ENCODE peak calls at places on chromosomes 7 and 10, in six cellular contexts. G is neuronal stem cell, M is OCI-LY7, K is A549, Q is H1, S is IMR-90. N is an unnamed sample.
A peak's percentile ranks its signal among the peaks of the same experiment; 100 is the strongest.

GRCh38 chr7:118169146-118169545 is 14.8 kb upstream of the LSM8 start:
- DNase-seq in G (no peak), M (no peak), K (peak; percentile 13), Q (no peak), S (peak; percentile 41), N (no peak)

GRCh38 chr10:11625019-11625735 is 13.7 kb upstream of the USP6NL start:
- DNase-seq in G (no peak), M (peak; percentile 75), K (no peak), Q (no peak), S (no peak), N (no peak)

GRCh38 chr10:14389981-14390590 is 59.4 kb upstream of the FRMD4A start:
- DNase-seq in G (no peak), M (no peak), K (no peak), Q (no peak), S (no peak), N (no peak)

GRCh38 chr7:141528399-141528798 is 22.8 kb upstream of the AGK start:
- DNase-seq in G (no peak), M (no peak), K (no peak), Q (no peak), S (no peak), N (no peak)

GRCh38 chr7:136566491-136566890 is 302.0 kb upstream of the CHRM2 start:
- DNase-seq in G (no peak), M (no peak), K (no peak), Q (no peak), S (no peak), N (no peak)

GRCh38 chr10:113742466-113742865 is 9.0 kb upstream of the PLEKHS1 start:
- DNase-seq in G (no peak), M (no peak), K (no peak), Q (no peak), S (no peak), N (no peak)

GRCh38 chr7:148911626-148912025 is 27.5 kb upstream of the EZH2 start:
- DNase-seq in G (no peak), M (no peak), K (no peak), Q (no peak), S (no peak), N (no peak)

GRCh38 chr10:97762816-97763215 is 9.0 kb downstream of the SFRP5 start:
- DNase-seq in G (peak; percentile 42), M (no peak), K (no peak), Q (no peak), S (no peak), N (peak; percentile 90)

GRCh38 chr7:80830584-80831319 is 88.1 kb downstream of the SEMA3C start:
- DNase-seq in G (no peak), M (no peak), K (peak; percentile 51), Q (no peak), S (peak; percentile 48), N (no peak)

GRCh38 chr7:33831389-33832118 is 73.8 kb upstream of the BMPER start:
- DNase-seq in G (no peak), M (no peak), K (no peak), Q (no peak), S (no peak), N (no peak)

GRCh38 chr7:116451958-116452729 is 47.4 kb upstream of the CAV2 start:
- DNase-seq in G (no peak), M (no peak), K (no peak), Q (no peak), S (no peak), N (peak; percentile 56)

GRCh38 chr7:116454377-116454776 is 45.2 kb upstream of the CAV2 start:
- DNase-seq in G (no peak), M (no peak), K (no peak), Q (no peak), S (no peak), N (no peak)

GRCh38 chr7:116449950-116450349 is 49.6 kb upstream of the CAV2 start:
- DNase-seq in G (no peak), M (no peak), K (no peak), Q (no peak), S (no peak), N (peak; percentile 37)

GRCh38 chr7:116455499-116455898 is 44.0 kb upstream of the CAV2 start:
- DNase-seq in G (no peak), M (no peak), K (no peak), Q (no peak), S (no peak), N (peak; percentile 26)

DNA sequence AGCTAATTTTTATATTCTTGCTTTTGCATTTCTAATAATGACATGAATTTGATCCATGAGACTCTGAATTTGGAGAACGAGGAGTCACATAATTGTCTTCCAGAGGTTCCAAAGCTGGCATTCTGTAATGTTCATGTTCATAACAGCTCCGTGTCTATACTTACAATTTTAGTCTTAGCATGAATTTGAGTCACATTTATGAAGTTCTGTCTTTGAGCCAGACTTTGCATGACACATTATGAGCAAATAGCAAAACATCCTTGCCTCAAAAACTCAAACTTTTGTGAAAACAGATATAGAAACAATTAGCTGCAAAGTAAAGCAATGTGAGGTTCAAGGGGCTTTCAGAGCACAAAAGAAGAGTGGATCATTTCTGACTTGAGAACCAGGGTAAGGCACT is 44.5 kb upstream of the CAV2 start:
- DNase-seq in G (no peak), M (no peak), K (no peak), Q (no peak), S (peak; percentile 87), N (peak; percentile 67)
- H3K4me2 ChIP-seq in G (no peak overlapping the region), M (no peak overlapping the region), K (peak overlapping the region; percentile 68), Q (no peak overlapping the region), S (peak overlapping the region; percentile 83), N (peak overlapping the region; percentile 70)

GRCh38 chr10:95508730-95509129 is 52.4 kb downstream of the SORBS1 start:
- DNase-seq in G (peak; percentile 37), M (no peak), K (no peak), Q (no peak), S (peak; percentile 21), N (no peak)
- H3K4me3 ChIP-seq in G (no peak overlapping the region), M (no peak overlapping the region), K (no peak overlapping the region), Q (no peak overlapping the region), S (no peak overlapping the region), N (no peak overlapping the region)

DNA sequence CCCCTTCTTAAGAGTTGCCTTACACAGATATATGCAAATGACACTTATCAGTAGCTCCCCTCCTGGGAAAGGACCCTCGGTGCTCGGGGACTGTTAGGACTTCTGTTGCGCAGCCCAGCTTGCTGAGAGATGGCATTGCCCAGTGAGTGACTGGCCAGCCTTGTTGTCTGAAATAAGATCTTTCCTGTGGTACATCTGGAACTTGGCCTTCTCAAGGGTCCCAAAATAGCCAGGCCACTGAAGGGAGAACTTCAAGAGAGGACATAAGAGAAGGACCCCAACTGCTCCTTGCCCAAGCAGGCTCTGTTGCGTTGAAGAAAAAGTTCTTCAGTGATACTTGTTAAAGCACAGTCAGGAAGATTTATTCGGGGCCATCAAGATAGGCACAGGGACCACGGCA is 17.3 kb downstream of the BAG3 start:
- DNase-seq in G (no peak), M (no peak), K (no peak), Q (no peak), S (no peak), N (no peak)
- H3K4me1 ChIP-seq in G (peaks cover 19% of the 10 kb centered on the region), M (no peaks in the 10 kb centered on the region), K (peaks cover 76% of the 10 kb centered on the region), Q (peaks cover 14% of the 10 kb centered on the region), S (peaks cover 38% of the 10 kb centered on the region), N (peaks cover 56% of the 10 kb centered on the region)

GRCh38 chr10:23742807-23743206 is 303.9 kb downstream of the OTUD1 start:
- DNase-seq in G (no peak), M (peak; percentile 5), K (no peak), Q (no peak), S (no peak), N (no peak)
- H3K4me2 ChIP-seq in G (no peak overlapping the region), M (peak overlapping the region; percentile 61), K (no peak overlapping the region), Q (no peak overlapping the region), S (no peak overlapping the region), N (no peak overlapping the region)

GRCh38 chr10:104683567-104683966 is 42.5 kb downstream of the SORCS3 start:
- DNase-seq in G (no peak), M (no peak), K (no peak), Q (no peak), S (no peak), N (no peak)

GRCh38 chr10:104680467-104681401 is 39.6 kb downstream of the SORCS3 start:
- DNase-seq in G (peak; percentile 15), M (no peak), K (peak; percentile 26), Q (no peak), S (no peak), N (no peak)

GRCh38 chr10:104678658-104679057 is 37.6 kb downstream of the SORCS3 start:
- DNase-seq in G (no peak), M (no peak), K (no peak), Q (no peak), S (no peak), N (no peak)

GRCh38 chr10:104686829-104687228 is 45.7 kb downstream of the SORCS3 start:
- DNase-seq in G (no peak), M (no peak), K (no peak), Q (no peak), S (no peak), N (no peak)

GRCh38 chr10:104681485-104681884 is 40.4 kb downstream of the SORCS3 start:
- DNase-seq in G (no peak), M (no peak), K (no peak), Q (no peak), S (no peak), N (no peak)
- H3K4me3 ChIP-seq in G (peak overlapping the region; percentile 63), M (no peak overlapping the region), K (peak overlapping the region; percentile 38), Q (peak overlapping the region; percentile 45), S (no peak overlapping the region), N (no peak overlapping the region)

DNA sequence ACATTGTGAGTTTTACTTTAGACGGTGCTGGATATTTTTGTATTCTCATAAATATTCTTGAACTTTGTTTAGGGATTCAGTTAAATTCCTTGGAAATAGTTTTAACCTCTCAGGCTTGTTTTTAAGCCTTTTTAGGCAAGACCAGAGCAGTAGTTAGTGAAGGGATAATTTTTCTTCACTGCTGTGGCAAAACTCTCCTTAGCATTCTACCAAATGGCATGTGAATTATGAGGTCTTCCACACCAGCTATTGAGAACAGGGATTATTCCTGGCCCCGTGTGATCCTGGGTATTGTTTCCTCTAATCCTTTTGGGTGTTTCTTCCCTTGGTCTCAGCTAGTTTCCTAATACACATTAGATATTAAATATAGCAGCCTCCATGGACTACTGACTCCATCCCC is 46.2 kb downstream of the CCDC71L start:
- DNase-seq in G (no peak), M (no peak), K (no peak), Q (no peak), S (no peak), N (no peak)
- H3K4me1 ChIP-seq in G (peaks cover 2% of the 10 kb centered on the region), M (no peaks in the 10 kb centered on the region), K (no peaks in the 10 kb centered on the region), Q (no peaks in the 10 kb centered on the region), S (peaks cover 22% of the 10 kb centered on the region), N (peaks cover 54% of the 10 kb centered on the region)

GRCh38 chr10:70341016-70341415 is 41.4 kb downstream of the LRRC20 start:
- DNase-seq in G (no peak), M (no peak), K (no peak), Q (no peak), S (no peak), N (no peak)
- H3K4me2 ChIP-seq in G (no peak overlapping the region), M (no peak overlapping the region), K (no peak overlapping the region), Q (no peak overlapping the region), S (no peak overlapping the region), N (no peak overlapping the region)